ENCODE peak calls at places on chromosomes 16 and 17, in seven cellular contexts. L is thoracic aorta; R is CD4-positive, CD25-positive, alpha-beta regulatory T cell; Q is head of caudate nucleus; X is sciatic nerve; E is HS-5; C is cardiac muscle cell. W is an unnamed sample.

GRCh38 chr17:77632619-77633018 is 325.9 kb upstream of the TNRC6C start:
- DNase-seq in L (no peak), R (no peak), Q (no peak), X (no peak), E (no peak), C (no peak), W (peak)

GRCh38 chr17:61064087-61064951 is 335.3 kb upstream of the TBX2 start:
- DNase-seq in L (no peak), R (no peak), Q (no peak), X (no peak), E (no peak), C (no peak), W (no peak)

GRCh38 chr17:15883617-15884111 is 61.3 kb upstream of the ADORA2B start:
- DNase-seq in L (no peak), R (no peak), Q (no peak), X (no peak), E (peak), C (no peak), W (no peak)

GRCh38 chr16:46996391-46996790 is 22.9 kb upstream of the DNAJA2 start:
- DNase-seq in L (no peak), R (no peak), Q (no peak), X (no peak), E (no peak), C (no peak), W (no peak)

GRCh38 chr16:12757546-12757945 is 46.1 kb downstream of the CPPED1 start:
- DNase-seq in L (no peak), R (no peak), Q (no peak), X (no peak), E (no peak), C (no peak), W (no peak)

GRCh38 chr17:44444735-44445105 is 55.3 kb upstream of the ITGA2B start:
- DNase-seq in L (no peak), R (peak), Q (no peak), X (no peak), E (no peak), C (no peak), W (no peak)

GRCh38 chr17:6423931-6424330 is 11.0 kb downstream of the AIPL1 start:
- DNase-seq in L (no peak), R (no peak), Q (no peak), X (no peak), E (no peak), C (no peak), W (no peak)

GRCh38 chr16:23699100-23699499 is 13.9 kb downstream of the ERN2 start:
- DNase-seq in L (no peak), R (peak), Q (no peak), X (no peak), E (no peak), C (no peak), W (peak)

GRCh38 chr16:1014771-1015495 is 33.4 kb downstream of the SOX8 start:
- DNase-seq in L (no peak), R (no peak), Q (no peak), X (no peak), E (no peak), C (peak), W (no peak)

GRCh38 chr16:76784530-76784929 is 406.5 kb upstream of the MON1B start:
- DNase-seq in L (no peak), R (no peak), Q (no peak), X (no peak), E (no peak), C (no peak), W (no peak)

GRCh38 chr17:41906465-41907184 is 12.1 kb downstream of the ACLY start:
- DNase-seq in L (no peak), R (no peak), Q (no peak), X (no peak), E (no peak), C (no peak), W (no peak)

GRCh38 chr17:44389281-44389680 is at the start of gene ITGA2B:
- DNase-seq in L (no peak), R (no peak), Q (no peak), X (no peak), E (no peak), C (no peak), W (no peak)

GRCh38 chr17:2192367-2193028 is 111.1 kb downstream of the SMG6 start:
- DNase-seq in L (no peak), R (peak), Q (no peak), X (peak), E (peak), C (no peak), W (peak)

GRCh38 chr16:71293921-71294320 is 4.7 kb upstream of the CMTR2 start:
- DNase-seq in L (no peak), R (no peak), Q (no peak), X (no peak), E (no peak), C (no peak), W (no peak)

GRCh38 chr17:49746791-49747490 is 17.0 kb downstream of the FAM117A start:
- DNase-seq in L (no peak), R (peak), Q (no peak), X (no peak), E (no peak), C (no peak), W (no peak)

GRCh38 chr16:9484436-9484835 is 393.0 kb downstream of the HAPSTR1 start:
- DNase-seq in L (no peak), R (no peak), Q (no peak), X (no peak), E (no peak), C (no peak), W (no peak)

GRCh38 chr16:27449434-27450188 is 47.6 kb downstream of the IL21R start:
- DNase-seq in L (no peak), R (peak), Q (no peak), X (no peak), E (no peak), C (no peak), W (peak)